ENCODE peak calls at places on chromosomes 3 and 15, in six cellular contexts. One of them, this sample, is unnamed.

GRCh38 chr15:45121706-45122417 is 7.7 kb downstream of the DUOXA2 start:
- DNase-seq in CD8-positive, alpha-beta T cell: no peak
- DNase-seq in dorsolateral prefrontal cortex: no peak
- DNase-seq in NB4: peak; percentile 13
- DNase-seq in left ventricle myocardium inferior: no peak
- DNase-seq in coronary artery: no peak
- DNase-seq in this sample: no peak

GRCh38 chr15:50925281-50925680 is 16.8 kb downstream of the AP4E1 start:
- DNase-seq in dorsolateral prefrontal cortex: no peak
- DNase-seq in NB4: no peak
- DNase-seq in coronary artery: no peak
- DNase-seq in left ventricle myocardium inferior: no peak
- DNase-seq in CD8-positive, alpha-beta T cell: no peak
- DNase-seq in this sample: no peak

GRCh38 chr15:36645106-36645505 is 65.7 kb downstream of the CDIN1 start:
- DNase-seq in CD8-positive, alpha-beta T cell: no peak
- DNase-seq in left ventricle myocardium inferior: no peak
- DNase-seq in NB4: no peak
- DNase-seq in coronary artery: no peak
- DNase-seq in dorsolateral prefrontal cortex: no peak
- DNase-seq in this sample: no peak

GRCh38 chr3:109933576-109933975 is 596.2 kb upstream of the DPPA4 start:
- DNase-seq in coronary artery: no peak
- DNase-seq in left ventricle myocardium inferior: no peak
- DNase-seq in CD8-positive, alpha-beta T cell: no peak
- DNase-seq in NB4: no peak
- DNase-seq in dorsolateral prefrontal cortex: no peak
- DNase-seq in this sample: no peak

GRCh38 chr3:48222616-48223513 is at the start of gene CAMP:
- DNase-seq in dorsolateral prefrontal cortex: no peak
- DNase-seq in left ventricle myocardium inferior: peak; percentile 72
- DNase-seq in CD8-positive, alpha-beta T cell: no peak
- DNase-seq in NB4: peak; percentile 98
- DNase-seq in coronary artery: no peak
- DNase-seq in this sample: peak; percentile 83

GRCh38 chr3:57109437-57110199 is 49.2 kb downstream of the SPATA12 start:
- DNase-seq in NB4: no peak
- DNase-seq in left ventricle myocardium inferior: no peak
- DNase-seq in CD8-positive, alpha-beta T cell: no peak
- DNase-seq in dorsolateral prefrontal cortex: no peak
- DNase-seq in coronary artery: no peak
- DNase-seq in this sample: no peak

GRCh38 chr3:160205606-160206005 is 19.6 kb upstream of the C3orf80 start:
- DNase-seq in NB4: no peak
- DNase-seq in dorsolateral prefrontal cortex: no peak
- DNase-seq in left ventricle myocardium inferior: no peak
- DNase-seq in coronary artery: no peak
- DNase-seq in CD8-positive, alpha-beta T cell: no peak
- DNase-seq in this sample: no peak

GRCh38 chr15:25790003-25790660 is 73.0 kb downstream of the ATP10A start:
- DNase-seq in NB4: no peak
- DNase-seq in CD8-positive, alpha-beta T cell: no peak
- DNase-seq in dorsolateral prefrontal cortex: no peak
- DNase-seq in left ventricle myocardium inferior: peak; percentile 55
- DNase-seq in coronary artery: peak; percentile 89
- DNase-seq in this sample: no peak

GRCh38 chr3:169764164-169764452 is 752 bp downstream of the TERC start:
- DNase-seq in dorsolateral prefrontal cortex: no peak
- DNase-seq in left ventricle myocardium inferior: no peak
- DNase-seq in coronary artery: no peak
- DNase-seq in CD8-positive, alpha-beta T cell: no peak
- DNase-seq in NB4: peak; percentile 77
- DNase-seq in this sample: no peak

GRCh38 chr3:24086597-24087369 is 141.7 kb downstream of the NR1D2 start:
- DNase-seq in CD8-positive, alpha-beta T cell: no peak
- DNase-seq in left ventricle myocardium inferior: no peak
- DNase-seq in dorsolateral prefrontal cortex: no peak
- DNase-seq in coronary artery: no peak
- DNase-seq in NB4: no peak
- DNase-seq in this sample: no peak

GRCh38 chr15:46525984-46526725 is 891.3 kb downstream of the SQOR start:
- DNase-seq in dorsolateral prefrontal cortex: no peak
- DNase-seq in NB4: no peak
- DNase-seq in CD8-positive, alpha-beta T cell: no peak
- DNase-seq in coronary artery: no peak
- DNase-seq in left ventricle myocardium inferior: no peak
- DNase-seq in this sample: no peak

GRCh38 chr3:31106204-31106603 is 211.7 kb upstream of the GADL1 start:
- DNase-seq in left ventricle myocardium inferior: no peak
- DNase-seq in NB4: peak; percentile 18
- DNase-seq in coronary artery: no peak
- DNase-seq in CD8-positive, alpha-beta T cell: no peak
- DNase-seq in dorsolateral prefrontal cortex: no peak
- DNase-seq in this sample: no peak

GRCh38 chr3:16770021-16770420 is 114.7 kb upstream of the PLCL2 start:
- DNase-seq in dorsolateral prefrontal cortex: no peak
- DNase-seq in coronary artery: no peak
- DNase-seq in CD8-positive, alpha-beta T cell: no peak
- DNase-seq in left ventricle myocardium inferior: no peak
- DNase-seq in NB4: no peak
- DNase-seq in this sample: no peak

GRCh38 chr3:4478226-4478625 is 11.2 kb upstream of the SUMF1 start:
- DNase-seq in dorsolateral prefrontal cortex: no peak
- DNase-seq in coronary artery: no peak
- DNase-seq in left ventricle myocardium inferior: no peak
- DNase-seq in NB4: peak; percentile 67
- DNase-seq in CD8-positive, alpha-beta T cell: no peak
- DNase-seq in this sample: no peak

GRCh38 chr15:78930577-78931388 is 14.1 kb downstream of the CTSH start:
- DNase-seq in left ventricle myocardium inferior: no peak
- DNase-seq in NB4: no peak
- DNase-seq in dorsolateral prefrontal cortex: no peak
- DNase-seq in CD8-positive, alpha-beta T cell: no peak
- DNase-seq in coronary artery: no peak
- DNase-seq in this sample: no peak

GRCh38 chr3:165753560-165753959 is 83.7 kb downstream of the BCHE start:
- DNase-seq in NB4: no peak
- DNase-seq in left ventricle myocardium inferior: no peak
- DNase-seq in CD8-positive, alpha-beta T cell: no peak
- DNase-seq in coronary artery: no peak
- DNase-seq in dorsolateral prefrontal cortex: no peak
- DNase-seq in this sample: no peak

GRCh38 chr15:62601779-62602540 is 436.9 kb upstream of the C2CD4B start:
- DNase-seq in dorsolateral prefrontal cortex: no peak
- DNase-seq in coronary artery: no peak
- DNase-seq in left ventricle myocardium inferior: no peak
- DNase-seq in CD8-positive, alpha-beta T cell: no peak
- DNase-seq in NB4: no peak
- DNase-seq in this sample: no peak

GRCh38 chr3:109132801-109133473 is 3.6 kb upstream of the C3orf85 start:
- DNase-seq in CD8-positive, alpha-beta T cell: no peak
- DNase-seq in NB4: no peak
- DNase-seq in coronary artery: no peak
- DNase-seq in dorsolateral prefrontal cortex: no peak
- DNase-seq in left ventricle myocardium inferior: no peak
- DNase-seq in this sample: no peak

GRCh38 chr3:152309535-152310317 is 41.0 kb downstream of the MBNL1 start:
- DNase-seq in coronary artery: no peak
- DNase-seq in NB4: peak; percentile 53
- DNase-seq in dorsolateral prefrontal cortex: no peak
- DNase-seq in left ventricle myocardium inferior: no peak
- DNase-seq in CD8-positive, alpha-beta T cell: no peak
- DNase-seq in this sample: no peak

GRCh38 chr3:126349611-126350501 is 7.4 kb downstream of the KLF15 start:
- DNase-seq in left ventricle myocardium inferior: no peak
- DNase-seq in coronary artery: peak; percentile 66
- DNase-seq in dorsolateral prefrontal cortex: no peak
- DNase-seq in CD8-positive, alpha-beta T cell: no peak
- DNase-seq in NB4: no peak
- DNase-seq in this sample: no peak

GRCh38 chr3:142447308-142447851 is 457 bp downstream of the XRN1 start:
- DNase-seq in NB4: peak; percentile 65
- DNase-seq in left ventricle myocardium inferior: peak; percentile 22
- DNase-seq in coronary artery: peak; percentile 75
- DNase-seq in CD8-positive, alpha-beta T cell: peak; percentile 65
- DNase-seq in dorsolateral prefrontal cortex: no peak
- DNase-seq in this sample: peak; percentile 16

GRCh38 chr3:143749926-143750325 is 98.3 kb downstream of the SLC9A9 start:
- DNase-seq in left ventricle myocardium inferior: no peak
- DNase-seq in coronary artery: no peak
- DNase-seq in dorsolateral prefrontal cortex: no peak
- DNase-seq in CD8-positive, alpha-beta T cell: no peak
- DNase-seq in NB4: no peak
- DNase-seq in this sample: no peak

GRCh38 chr15:59838900-59839299 is 149.8 kb upstream of the BNIP2 start:
- DNase-seq in CD8-positive, alpha-beta T cell: no peak
- DNase-seq in NB4: no peak
- DNase-seq in dorsolateral prefrontal cortex: no peak
- DNase-seq in coronary artery: no peak
- DNase-seq in left ventricle myocardium inferior: no peak
- DNase-seq in this sample: no peak

GRCh38 chr15:31569836-31570235 is 243.2 kb downstream of the KLF13 start:
- DNase-seq in coronary artery: no peak
- DNase-seq in NB4: no peak
- DNase-seq in left ventricle myocardium inferior: no peak
- DNase-seq in dorsolateral prefrontal cortex: no peak
- DNase-seq in CD8-positive, alpha-beta T cell: no peak
- DNase-seq in this sample: no peak

GRCh38 chr15:31573759-31574158 is 247.1 kb downstream of the KLF13 start:
- DNase-seq in CD8-positive, alpha-beta T cell: no peak
- DNase-seq in dorsolateral prefrontal cortex: no peak
- DNase-seq in coronary artery: no peak
- DNase-seq in left ventricle myocardium inferior: no peak
- DNase-seq in NB4: no peak
- DNase-seq in this sample: no peak

GRCh38 chr15:31574761-31575160 is 248.1 kb downstream of the KLF13 start:
- DNase-seq in dorsolateral prefrontal cortex: no peak
- DNase-seq in NB4: no peak
- DNase-seq in left ventricle myocardium inferior: no peak
- DNase-seq in CD8-positive, alpha-beta T cell: no peak
- DNase-seq in coronary artery: no peak
- DNase-seq in this sample: no peak

GRCh38 chr15:31570591-31570990 is 244.0 kb downstream of the KLF13 start:
- DNase-seq in left ventricle myocardium inferior: no peak
- DNase-seq in dorsolateral prefrontal cortex: no peak
- DNase-seq in coronary artery: no peak
- DNase-seq in CD8-positive, alpha-beta T cell: no peak
- DNase-seq in NB4: no peak
- DNase-seq in this sample: no peak

GRCh38 chr15:31571676-31572075 is 245.0 kb downstream of the KLF13 start:
- DNase-seq in CD8-positive, alpha-beta T cell: no peak
- DNase-seq in coronary artery: no peak
- DNase-seq in NB4: peak; percentile 39
- DNase-seq in dorsolateral prefrontal cortex: no peak
- DNase-seq in left ventricle myocardium inferior: no peak
- DNase-seq in this sample: no peak
- TF ChIP-seq CTCF in CD8-positive, alpha-beta T cell: no peak
- TF ChIP-seq CTCF in coronary artery: no peak
- TF ChIP-seq CTCF in NB4: peak; percentile 24
- TF ChIP-seq CTCF in dorsolateral prefrontal cortex: no peak
- TF ChIP-seq CTCF in left ventricle myocardium inferior: peak; percentile 33
- TF ChIP-seq CTCF in this sample: no peak

GRCh38 chr15:65603559-65603958 is 7.4 kb downstream of the INTS14 start:
- DNase-seq in NB4: no peak
- DNase-seq in left ventricle myocardium inferior: no peak
- DNase-seq in coronary artery: no peak
- DNase-seq in dorsolateral prefrontal cortex: no peak
- DNase-seq in CD8-positive, alpha-beta T cell: no peak
- DNase-seq in this sample: no peak
- H3K4me3 ChIP-seq in NB4: no peak overlapping the region
- H3K4me3 ChIP-seq in left ventricle myocardium inferior: no peak overlapping the region
- H3K4me3 ChIP-seq in coronary artery: no peak overlapping the region
- H3K4me3 ChIP-seq in dorsolateral prefrontal cortex: no peak overlapping the region
- H3K4me3 ChIP-seq in CD8-positive, alpha-beta T cell: no peak overlapping the region
- H3K4me3 ChIP-seq in this sample: no peak overlapping the region

GRCh38 chr3:50352762-50353161 is 2.1 kb downstream of the CYB561D2 start:
- DNase-seq in coronary artery: no peak
- DNase-seq in dorsolateral prefrontal cortex: no peak
- DNase-seq in CD8-positive, alpha-beta T cell: no peak
- DNase-seq in NB4: peak; percentile 57
- DNase-seq in left ventricle myocardium inferior: no peak
- DNase-seq in this sample: no peak
- TF ChIP-seq CTCF in coronary artery: no peak
- TF ChIP-seq CTCF in dorsolateral prefrontal cortex: no peak
- TF ChIP-seq CTCF in CD8-positive, alpha-beta T cell: no peak
- TF ChIP-seq CTCF in NB4: peak; percentile 24
- TF ChIP-seq CTCF in left ventricle myocardium inferior: no peak
- TF ChIP-seq CTCF in this sample: peak; percentile 11

GRCh38 chr3:129553771-129554170 is 10.8 kb downstream of the H1-8 start:
- DNase-seq in left ventricle myocardium inferior: no peak
- DNase-seq in dorsolateral prefrontal cortex: no peak
- DNase-seq in coronary artery: no peak
- DNase-seq in CD8-positive, alpha-beta T cell: no peak
- DNase-seq in NB4: peak; percentile 46
- DNase-seq in this sample: no peak
- H3K4me3 ChIP-seq in left ventricle myocardium inferior: no peak overlapping the region
- H3K4me3 ChIP-seq in dorsolateral prefrontal cortex: no peak overlapping the region
- H3K4me3 ChIP-seq in coronary artery: no peak overlapping the region
- H3K4me3 ChIP-seq in CD8-positive, alpha-beta T cell: no peak overlapping the region
- H3K4me3 ChIP-seq in NB4: no peak overlapping the region
- H3K4me3 ChIP-seq in this sample: no peak overlapping the region

DNA sequence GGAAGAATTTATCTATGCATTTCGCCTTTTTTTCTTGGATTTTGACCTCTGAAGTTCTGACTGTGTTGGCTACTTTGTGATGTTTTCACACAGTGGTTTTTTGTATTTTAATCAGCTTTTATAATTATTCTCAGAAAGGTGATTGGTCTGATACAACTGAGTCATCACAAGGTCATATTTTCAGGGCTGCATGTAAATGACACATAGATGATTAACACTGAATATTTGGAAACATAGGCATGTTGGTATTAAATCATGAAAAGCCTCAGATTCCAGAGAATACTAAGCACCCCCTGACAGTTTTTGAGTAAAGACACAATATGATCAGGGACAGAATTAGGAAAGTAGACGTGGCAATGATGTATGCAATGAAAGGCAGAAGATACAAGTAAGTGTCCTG is 175.5 kb upstream of the SLCO3A1 start:
- DNase-seq in CD8-positive, alpha-beta T cell: no peak
- DNase-seq in coronary artery: no peak
- DNase-seq in left ventricle myocardium inferior: no peak
- DNase-seq in dorsolateral prefrontal cortex: no peak
- DNase-seq in NB4: no peak
- DNase-seq in this sample: no peak
- TF ChIP-seq CTCF in CD8-positive, alpha-beta T cell: no peak
- TF ChIP-seq CTCF in coronary artery: no peak
- TF ChIP-seq CTCF in left ventricle myocardium inferior: no peak
- TF ChIP-seq CTCF in dorsolateral prefrontal cortex: no peak
- TF ChIP-seq CTCF in NB4: no peak
- TF ChIP-seq CTCF in this sample: no peak